ENCODE peak calls at places on chromosomes 12 and 14, in five cellular contexts. M is IMR-90, O is PC-9, Q is esophagus squamous epithelium, L is adrenal gland. X is an unnamed sample.

GRCh38 chr14:104266643-104267575 is 128.5 kb downstream of the KIF26A start:
- DNase-seq in M (no peak), O (no peak), Q (no peak), L (peak; percentile 0), X (no peak)

GRCh38 chr14:73674986-73675385 is 30.2 kb downstream of the DNAL1 start:
- DNase-seq in M (no peak), O (no peak), Q (no peak), L (no peak), X (no peak)

GRCh38 chr12:54980341-54980740 is 4.2 kb downstream of the TESPA1 start:
- DNase-seq in M (no peak), O (no peak), Q (no peak), L (no peak), X (no peak)

GRCh38 chr14:100223332-100224171 is 15.4 kb upstream of the YY1 start:
- DNase-seq in M (peak; percentile 41), O (no peak), Q (no peak), L (no peak), X (no peak)

GRCh38 chr12:102052192-102053061 is 9.4 kb downstream of the WASHC3 start:
- DNase-seq in M (no peak), O (no peak), Q (no peak), L (no peak), X (no peak)

GRCh38 chr12:57452181-57452936 is 2.7 kb upstream of the INHBE start:
- DNase-seq in M (peak; percentile 97), O (no peak), Q (no peak), L (no peak), X (peak; percentile 42)

GRCh38 chr14:89336338-89336737 is 80.7 kb downstream of the FOXN3 start:
- DNase-seq in M (no peak), O (no peak), Q (no peak), L (no peak), X (no peak)

GRCh38 chr14:104143521-104144452 is 5.4 kb downstream of the KIF26A start:
- DNase-seq in M (no peak), O (no peak), Q (no peak), L (no peak), X (no peak)

GRCh38 chr12:92144631-92145480 is 790 bp downstream of the BTG1 start:
- DNase-seq in M (peak; percentile 52), O (peak; percentile 73), Q (no peak), L (peak; percentile 69), X (peak; percentile 57)

GRCh38 chr12:60266381-60266852 is 670.6 kb downstream of the SLC16A7 start:
- DNase-seq in M (peak; percentile 94), O (no peak), Q (no peak), L (no peak), X (no peak)

GRCh38 chr12:78555802-78556201 is 308.8 kb upstream of the SYT1 start:
- DNase-seq in M (no peak), O (no peak), Q (no peak), L (no peak), X (no peak)

GRCh38 chr14:43143106-43143505 is 1364.0 kb downstream of the FSCB start:
- DNase-seq in M (no peak), O (no peak), Q (no peak), L (no peak), X (no peak)

GRCh38 chr14:58637040-58637390 is 747 bp upstream of the DACT1 start:
- DNase-seq in M (peak; percentile 94), O (no peak), Q (no peak), L (peak; percentile 44), X (peak; percentile 25)

GRCh38 chr12:89939468-89940215 is 231.0 kb upstream of the ATP2B1 start:
- DNase-seq in M (peak; percentile 25), O (no peak), Q (no peak), L (no peak), X (no peak)

GRCh38 chr12:42468341-42468821 is 121.2 kb downstream of the PRICKLE1 start:
- DNase-seq in M (no peak), O (no peak), Q (no peak), L (no peak), X (peak; percentile 69)

GRCh38 chr12:31629756-31630732 is 29.4 kb upstream of the ETFBKMT start:
- DNase-seq in M (peak; percentile 55), O (no peak), Q (no peak), L (peak; percentile 89), X (peak; percentile 23)

GRCh38 chr14:22847661-22848341 is 11.4 kb downstream of the MMP14 start:
- DNase-seq in M (peak; percentile 84), O (no peak), Q (no peak), L (no peak), X (no peak)

GRCh38 chr12:57518920-57519757 is 1.2 kb downstream of the DDIT3 start:
- DNase-seq in M (peak; percentile 24), O (no peak), Q (no peak), L (peak; percentile 59), X (peak; percentile 29)

GRCh38 chr12:93183940-93184663 is 193.6 kb upstream of the NUDT4 start:
- DNase-seq in M (no peak), O (no peak), Q (no peak), L (peak; percentile 68), X (no peak)

GRCh38 chr12:99453831-99454538 is 193.6 kb upstream of the GARIN6 start:
- DNase-seq in M (no peak), O (no peak), Q (no peak), L (no peak), X (no peak)

GRCh38 chr12:48996794-48997718 is 2.1 kb downstream of the DDN start:
- DNase-seq in M (peak; percentile 67), O (peak; percentile 73), Q (no peak), L (peak; percentile 86), X (peak; percentile 79)

GRCh38 chr14:105094193-105094907 is 29.1 kb upstream of the GPR132 start:
- DNase-seq in M (no peak), O (no peak), Q (no peak), L (no peak), X (no peak)

GRCh38 chr12:11727133-11727664 is 77.7 kb downstream of the ETV6 start:
- DNase-seq in M (no peak), O (no peak), Q (no peak), L (no peak), X (no peak)

GRCh38 chr12:42484996-42485395 is 104.5 kb downstream of the PRICKLE1 start:
- DNase-seq in M (peak; percentile 33), O (no peak), Q (no peak), L (no peak), X (no peak)

GRCh38 chr12:1517007-1517406 is 77.4 kb downstream of the FBXL14 start:
- DNase-seq in M (peak; percentile 82), O (no peak), Q (no peak), L (no peak), X (no peak)

GRCh38 chr14:50399251-50400032 is 2.8 kb upstream of the CDKL1 start:
- DNase-seq in M (peak; percentile 39), O (no peak), Q (no peak), L (no peak), X (no peak)

GRCh38 chr12:43294881-43295280 is 257.1 kb downstream of the ADAMTS20 start:
- DNase-seq in M (no peak), O (no peak), Q (no peak), L (no peak), X (no peak)

GRCh38 chr12:88868062-88868461 is 287.8 kb upstream of the KITLG start:
- DNase-seq in M (peak; percentile 40), O (no peak), Q (no peak), L (no peak), X (no peak)

GRCh38 chr12:109290061-109290460 is 19.0 kb downstream of the FOXN4 start:
- DNase-seq in M (no peak), O (no peak), Q (no peak), L (no peak), X (no peak)

GRCh38 chr12:122841544-122842321 is 6.5 kb downstream of the HIP1R start:
- DNase-seq in M (peak; percentile 82), O (peak; percentile 80), Q (no peak), L (peak; percentile 93), X (no peak)
- H3K4me1 ChIP-seq in M (peaks cover 22% of the 10 kb centered on the region), O (peaks cover 51% of the 10 kb centered on the region), Q (peaks cover 15% of the 10 kb centered on the region), L (peaks cover 41% of the 10 kb centered on the region), X (peaks cover 64% of the 10 kb centered on the region)

GRCh38 chr14:102769049-102769327 is 8.3 kb upstream of the TRAF3 start:
- DNase-seq in M (no peak), O (no peak), Q (no peak), L (no peak), X (no peak)

GRCh38 chr14:102770910-102771543 is 6.2 kb upstream of the TRAF3 start:
- DNase-seq in M (no peak), O (no peak), Q (no peak), L (no peak), X (no peak)

GRCh38 chr14:102768223-102769048 is 8.8 kb upstream of the TRAF3 start:
- DNase-seq in M (no peak), O (no peak), Q (no peak), L (peak; percentile 40), X (no peak)

GRCh38 chr14:102772781-102773570 is 4.3 kb upstream of the TRAF3 start:
- DNase-seq in M (no peak), O (no peak), Q (no peak), L (no peak), X (no peak)

DNA sequence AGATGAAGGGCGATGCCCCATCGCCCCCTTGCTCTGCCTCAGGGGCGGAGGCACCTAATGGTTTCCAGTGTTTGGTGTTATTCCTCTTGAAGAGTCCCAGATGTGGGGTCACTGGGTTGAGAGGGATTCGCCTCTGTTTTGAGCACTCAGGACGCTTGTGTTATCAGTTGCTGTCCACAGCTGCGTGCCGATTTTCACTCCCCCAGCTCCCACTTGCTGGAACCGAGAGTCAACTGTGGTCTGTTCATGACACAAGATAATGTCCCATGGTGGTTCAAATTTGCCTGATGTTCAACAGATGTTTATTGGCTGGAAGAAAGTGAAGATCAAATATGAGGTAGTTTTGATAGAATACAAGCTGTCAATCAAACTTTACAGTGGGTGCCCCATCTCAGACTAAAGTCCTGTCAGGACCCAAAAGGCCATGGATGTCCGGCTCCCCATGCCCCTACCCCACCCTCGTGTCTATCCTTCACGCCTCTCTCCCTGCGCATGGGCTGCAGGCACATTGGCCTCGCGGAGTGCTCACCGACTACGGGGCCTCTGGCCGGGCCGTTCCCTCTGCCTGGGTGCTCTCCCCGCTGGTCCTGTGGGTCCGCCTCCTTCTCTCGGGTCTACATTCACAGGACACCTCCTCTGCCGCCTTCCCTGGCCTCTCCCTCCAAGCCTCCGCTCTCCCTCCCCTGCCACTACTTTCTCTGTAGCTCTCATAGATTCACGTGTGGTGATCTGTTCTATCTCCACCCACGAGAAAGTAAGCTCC is 6.9 kb upstream of the TRAF3 start:
- DNase-seq in M (no peak), O (no peak), Q (no peak), L (no peak), X (no peak)
- TF ChIP-seq CTCF in M (no peak), O (no peak), Q (no peak), L (no peak), X (no peak)

GRCh38 chr12:116332705-116333380 is 55.4 kb upstream of the MED13L start:
- DNase-seq in M (no peak), O (no peak), Q (no peak), L (no peak), X (no peak)
- H3K27ac ChIP-seq in M (no peak overlapping the region), O (no peak overlapping the region), Q (no peak overlapping the region), L (no peak overlapping the region), X (no peak overlapping the region)

GRCh38 chr12:116210762-116211161 is 66.7 kb downstream of the MED13L start:
- DNase-seq in M (no peak), O (no peak), Q (no peak), L (no peak), X (no peak)

GRCh38 chr12:116210131-116210530 is 67.4 kb downstream of the MED13L start:
- DNase-seq in M (peak; percentile 42), O (no peak), Q (no peak), L (no peak), X (no peak)

GRCh38 chr12:116213885-116214527 is 63.5 kb downstream of the MED13L start:
- DNase-seq in M (no peak), O (no peak), Q (no peak), L (no peak), X (no peak)

GRCh38 chr12:116215021-116215420 is 62.5 kb downstream of the MED13L start:
- DNase-seq in M (no peak), O (no peak), Q (no peak), L (no peak), X (no peak)

GRCh38 chr12:116213014-116213413 is 64.5 kb downstream of the MED13L start:
- DNase-seq in M (no peak), O (no peak), Q (no peak), L (no peak), X (no peak)
- H3K4me1 ChIP-seq in M (peaks cover 4% of the 10 kb centered on the region), O (no peaks in the 10 kb centered on the region), Q (no peaks in the 10 kb centered on the region), L (peaks cover 43% of the 10 kb centered on the region), X (peaks cover 71% of the 10 kb centered on the region)